ENCODE peak calls at places on chromosome 21, in seven cellular contexts. T is ovary, F is esophagus squamous epithelium, J is heart right ventricle, S is HCT116, Z is foreskin fibroblast, G is endothelial cell. Q is an unnamed sample.

GRCh38 chr21:45251635-45252447 is 35.9 kb downstream of the POFUT2 start:
- DNase-seq in T (no peak), F (no peak), J (no peak), S (no peak), Z (no peak), G (no peak), Q (no peak)

GRCh38 chr21:44082648-44083436 is 24.4 kb upstream of the PWP2 start:
- DNase-seq in T (no peak), F (no peak), J (no peak), S (no peak), Z (no peak), G (no peak), Q (no peak)

GRCh38 chr21:34123609-34124008 is 50.2 kb downstream of the MRPS6 start:
- DNase-seq in T (no peak), F (no peak), J (no peak), S (no peak), Z (no peak), G (no peak), Q (no peak)

GRCh38 chr21:31909153-31909771 is 36.4 kb downstream of the HUNK start:
- DNase-seq in T (no peak), F (no peak), J (no peak), S (no peak), Z (no peak), G (no peak), Q (no peak)

GRCh38 chr21:32372755-32373154 is 20.1 kb downstream of the URB1 start:
- DNase-seq in T (no peak), F (no peak), J (no peak), S (no peak), Z (no peak), G (no peak), Q (peak; percentile 70)

GRCh38 chr21:35314896-35315582 is 265.9 kb upstream of the RUNX1 start:
- DNase-seq in T (no peak), F (no peak), J (no peak), S (no peak), Z (no peak), G (no peak), Q (no peak)

GRCh38 chr21:44946254-44947041 is 6.6 kb downstream of the SLX9 start:
- DNase-seq in T (no peak), F (no peak), J (no peak), S (no peak), Z (no peak), G (no peak), Q (no peak)

GRCh38 chr21:43832158-43832550 is 32.9 kb upstream of the AGPAT3 start:
- DNase-seq in T (no peak), F (no peak), J (no peak), S (no peak), Z (no peak), G (no peak), Q (no peak)

GRCh38 chr21:43269461-43269860 is 100.7 kb downstream of the CRYAA start:
- DNase-seq in T (no peak), F (no peak), J (no peak), S (no peak), Z (no peak), G (peak; percentile 36), Q (peak; percentile 30)

GRCh38 chr21:37155216-37155615 is 82.2 kb downstream of the TTC3 start:
- DNase-seq in T (no peak), F (no peak), J (no peak), S (no peak), Z (no peak), G (no peak), Q (no peak)
- TF ChIP-seq CTCF in T (no peak), F (no peak), J (no peak), S (no peak), Z (no peak), G (no peak), Q (no peak)

GRCh38 chr21:17513214-17514123 is 626 bp downstream of the CXADR start:
- DNase-seq in T (peak; percentile 22), F (no peak), J (no peak), S (no peak), Z (no peak), G (peak; percentile 37), Q (peak; percentile 36)
- TF ChIP-seq CTCF in T (no peak), F (peak; percentile 8), J (no peak), S (no peak), Z (no peak), G (no peak), Q (no peak)

GRCh38 chr21:24844672-24845071 is 762.6 kb downstream of the MRPL39 start:
- DNase-seq in T (no peak), F (no peak), J (peak; percentile 11), S (no peak), Z (no peak), G (no peak), Q (no peak)

DNA sequence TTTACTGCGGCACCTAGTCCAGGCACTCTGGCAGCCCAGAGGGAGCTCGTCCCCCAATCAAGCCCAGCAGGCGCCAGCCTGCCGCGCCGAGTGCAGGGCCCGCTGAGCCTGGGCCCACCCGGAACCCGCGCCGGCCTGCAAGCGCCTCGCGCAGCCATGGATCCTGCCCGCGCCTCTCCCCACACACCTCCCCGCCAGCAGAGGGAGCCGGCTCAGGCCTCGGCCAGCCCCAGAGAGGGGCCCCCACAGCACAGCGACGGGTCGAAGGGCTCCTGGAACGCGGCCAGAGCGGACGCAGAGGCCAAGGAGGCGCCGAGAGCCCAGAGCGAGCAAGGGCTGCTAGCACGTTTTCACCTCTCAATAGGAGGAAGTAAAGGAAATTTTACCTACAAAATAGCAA is 767.0 kb downstream of the MRPL39 start:
- DNase-seq in T (no peak), F (no peak), J (no peak), S (no peak), Z (no peak), G (no peak), Q (no peak)
- TF ChIP-seq CTCF in T (no peak), F (no peak), J (no peak), S (no peak), Z (no peak), G (no peak), Q (no peak)

GRCh38 chr21:39484711-39485264 is 33.0 kb downstream of the SH3BGR start:
- DNase-seq in T (no peak), F (no peak), J (no peak), S (no peak), Z (no peak), G (no peak), Q (no peak)

GRCh38 chr21:39483917-39484316 is 32.1 kb downstream of the SH3BGR start:
- DNase-seq in T (no peak), F (no peak), J (no peak), S (no peak), Z (peak; percentile 14), G (no peak), Q (no peak)

GRCh38 chr21:39489380-39489924 is 37.7 kb downstream of the SH3BGR start:
- DNase-seq in T (no peak), F (no peak), J (no peak), S (no peak), Z (no peak), G (no peak), Q (no peak)
- TF ChIP-seq CTCF in T (no peak), F (no peak), J (no peak), S (no peak), Z (no peak), G (no peak), Q (no peak)

DNA sequence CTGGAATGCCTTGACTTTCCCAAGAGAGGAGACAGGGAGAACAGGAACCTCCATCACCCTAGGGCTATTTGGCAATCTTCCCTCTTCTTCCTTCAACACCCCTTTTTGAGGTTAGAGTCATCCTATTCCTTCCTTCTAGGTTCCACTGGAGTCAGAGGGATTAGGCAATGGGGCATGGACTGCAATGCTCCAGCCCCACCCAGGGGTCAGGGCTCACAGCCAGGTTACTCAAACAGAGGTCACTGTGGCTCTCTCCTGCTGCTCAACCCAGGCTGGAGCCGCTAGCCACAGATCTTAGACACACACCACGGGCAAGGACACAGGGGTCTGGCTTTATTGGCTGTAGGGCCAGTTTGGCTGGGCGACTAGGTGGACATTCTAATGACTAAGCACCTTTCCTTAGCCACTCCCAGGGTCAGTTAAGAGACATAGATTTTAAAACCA is 145.5 kb upstream of the NRIP1 start:
- DNase-seq in T (peak; percentile 16), F (no peak), J (no peak), S (no peak), Z (no peak), G (no peak), Q (peak; percentile 99)
- TF ChIP-seq CTCF in T (no peak), F (no peak), J (no peak), S (no peak), Z (no peak), G (no peak), Q (no peak)

GRCh38 chr21:17931080-17931479 is 111.9 kb upstream of the C21orf91 start:
- DNase-seq in T (no peak), F (no peak), J (no peak), S (peak; percentile 24), Z (no peak), G (no peak), Q (no peak)
- TF ChIP-seq CTCF in T (no peak), F (peak; percentile 20), J (no peak), S (peak; percentile 63), Z (no peak), G (peak; percentile 60), Q (peak; percentile 9)

DNA sequence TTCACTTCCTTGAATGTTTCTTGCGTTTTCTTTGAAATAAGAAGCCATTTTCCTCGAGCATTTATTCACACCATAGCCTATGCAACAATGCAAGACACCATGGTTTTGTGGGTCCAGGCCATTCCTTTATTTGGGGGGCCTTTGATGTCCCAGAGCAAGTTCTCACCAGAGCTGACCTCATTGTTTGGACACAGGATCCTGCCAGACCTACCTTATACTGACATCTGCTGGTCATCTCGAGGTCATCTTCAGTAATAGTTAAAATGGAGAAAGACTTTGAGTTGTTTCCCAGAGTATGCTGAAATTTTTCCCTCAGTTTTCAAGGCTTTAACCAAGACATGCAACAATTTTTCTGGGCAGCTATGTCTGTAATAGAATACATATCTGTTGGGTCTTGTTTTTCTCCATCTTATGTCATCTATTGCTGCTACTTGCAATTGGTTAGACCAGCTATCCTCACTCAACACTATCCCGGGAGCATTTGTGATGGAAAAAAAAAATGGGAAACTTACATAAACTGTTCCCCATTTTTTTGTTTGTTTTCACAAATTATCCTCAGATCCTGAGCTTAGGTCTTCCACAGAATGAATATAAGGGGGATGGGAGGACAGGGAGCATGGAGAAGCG is 34.0 kb upstream of the BACE2 start:
- DNase-seq in T (no peak), F (no peak), J (no peak), S (peak; percentile 39), Z (peak; percentile 20), G (peak; percentile 30), Q (peak; percentile 56)
- TF ChIP-seq CTCF in T (no peak), F (peak; percentile 29), J (peak; percentile 56), S (peak; percentile 58), Z (peak; percentile 57), G (no peak), Q (peak; percentile 63)